ENCODE peak calls at places on chromosome 18, in ten cellular contexts. One of them, this sample, is unnamed. For H3K27me3, the result is how much of the 10 kb centered on the place peaks cover.

GRCh38 chr18:9653390-9653789 is 39.0 kb upstream of the PPP4R1 start:
- DNase-seq in transverse colon: no peak
- DNase-seq in neural progenitor cell: no peak
- DNase-seq in colonic mucosa: no peak
- DNase-seq in astrocyte: no peak
- DNase-seq in tibial artery: peak
- DNase-seq in uterus: peak
- DNase-seq in CD8-positive, alpha-beta T cell: no peak
- DNase-seq in stomach: peak
- DNase-seq in K562: no peak
- DNase-seq in this sample: no peak

GRCh38 chr18:57269756-57270534 is 82.4 kb upstream of the ST8SIA3 start:
- DNase-seq in transverse colon: no peak
- DNase-seq in neural progenitor cell: no peak
- DNase-seq in colonic mucosa: no peak
- DNase-seq in astrocyte: no peak
- DNase-seq in tibial artery: no peak
- DNase-seq in uterus: no peak
- DNase-seq in CD8-positive, alpha-beta T cell: no peak
- DNase-seq in stomach: no peak
- DNase-seq in K562: no peak
- DNase-seq in this sample: no peak

GRCh38 chr18:62637807-62638687 is 77.3 kb upstream of the PHLPP1 start:
- DNase-seq in transverse colon: peak
- DNase-seq in neural progenitor cell: peak
- DNase-seq in colonic mucosa: peak
- DNase-seq in astrocyte: no peak
- DNase-seq in tibial artery: no peak
- DNase-seq in uterus: no peak
- DNase-seq in CD8-positive, alpha-beta T cell: peak
- DNase-seq in stomach: peak
- DNase-seq in K562: peak
- DNase-seq in this sample: no peak

GRCh38 chr18:74945774-74946545 is 263.0 kb downstream of the PTGR3 start:
- DNase-seq in transverse colon: no peak
- DNase-seq in neural progenitor cell: no peak
- DNase-seq in colonic mucosa: no peak
- DNase-seq in astrocyte: peak
- DNase-seq in tibial artery: no peak
- DNase-seq in uterus: no peak
- DNase-seq in CD8-positive, alpha-beta T cell: no peak
- DNase-seq in stomach: no peak
- DNase-seq in K562: no peak
- DNase-seq in this sample: no peak

GRCh38 chr18:62037012-62037742 is 144.4 kb upstream of the RNF152 start:
- DNase-seq in transverse colon: no peak
- DNase-seq in neural progenitor cell: no peak
- DNase-seq in colonic mucosa: no peak
- DNase-seq in astrocyte: no peak
- DNase-seq in tibial artery: no peak
- DNase-seq in uterus: peak
- DNase-seq in CD8-positive, alpha-beta T cell: no peak
- DNase-seq in stomach: no peak
- DNase-seq in K562: no peak
- DNase-seq in this sample: no peak

GRCh38 chr18:48036191-48036590 is 105.7 kb upstream of the SMAD2 start:
- DNase-seq in transverse colon: no peak
- DNase-seq in neural progenitor cell: no peak
- DNase-seq in colonic mucosa: no peak
- DNase-seq in astrocyte: peak
- DNase-seq in tibial artery: peak
- DNase-seq in uterus: no peak
- DNase-seq in CD8-positive, alpha-beta T cell: no peak
- DNase-seq in stomach: peak
- DNase-seq in K562: no peak
- DNase-seq in this sample: no peak

GRCh38 chr18:31241900-31242409 is 76.0 kb upstream of the DSG1 start:
- DNase-seq in transverse colon: peak
- DNase-seq in neural progenitor cell: peak
- DNase-seq in colonic mucosa: peak
- DNase-seq in astrocyte: peak
- DNase-seq in tibial artery: no peak
- DNase-seq in uterus: no peak
- DNase-seq in CD8-positive, alpha-beta T cell: no peak
- DNase-seq in stomach: no peak
- DNase-seq in K562: peak
- DNase-seq in this sample: peak

GRCh38 chr18:49447810-49448745 is 12.4 kb downstream of the DYM start:
- DNase-seq in transverse colon: peak
- DNase-seq in neural progenitor cell: peak
- DNase-seq in colonic mucosa: peak
- DNase-seq in astrocyte: peak
- DNase-seq in tibial artery: no peak
- DNase-seq in uterus: no peak
- DNase-seq in CD8-positive, alpha-beta T cell: no peak
- DNase-seq in stomach: no peak
- DNase-seq in K562: peak
- DNase-seq in this sample: peak

GRCh38 chr18:40987581-40987980 is 967.5 kb upstream of the PIK3C3 start:
- DNase-seq in transverse colon: no peak
- DNase-seq in neural progenitor cell: peak
- DNase-seq in colonic mucosa: no peak
- DNase-seq in astrocyte: no peak
- DNase-seq in tibial artery: no peak
- DNase-seq in uterus: no peak
- DNase-seq in CD8-positive, alpha-beta T cell: no peak
- DNase-seq in stomach: no peak
- DNase-seq in K562: no peak
- DNase-seq in this sample: no peak

GRCh38 chr18:8515142-8515865 is 93.9 kb upstream of the RAB12 start:
- DNase-seq in transverse colon: no peak
- DNase-seq in neural progenitor cell: no peak
- DNase-seq in colonic mucosa: no peak
- DNase-seq in astrocyte: no peak
- DNase-seq in tibial artery: no peak
- DNase-seq in uterus: no peak
- DNase-seq in CD8-positive, alpha-beta T cell: no peak
- DNase-seq in stomach: no peak
- DNase-seq in K562: no peak
- DNase-seq in this sample: no peak

GRCh38 chr18:21183670-21184069 is 58.4 kb upstream of the GREB1L start:
- DNase-seq in transverse colon: no peak
- DNase-seq in neural progenitor cell: no peak
- DNase-seq in colonic mucosa: no peak
- DNase-seq in astrocyte: no peak
- DNase-seq in tibial artery: no peak
- DNase-seq in uterus: no peak
- DNase-seq in CD8-positive, alpha-beta T cell: no peak
- DNase-seq in stomach: no peak
- DNase-seq in K562: no peak
- DNase-seq in this sample: no peak

GRCh38 chr18:456361-456821 is 44.1 kb downstream of the COLEC12 start:
- DNase-seq in transverse colon: peak
- DNase-seq in neural progenitor cell: no peak
- DNase-seq in colonic mucosa: no peak
- DNase-seq in astrocyte: no peak
- DNase-seq in tibial artery: peak
- DNase-seq in uterus: peak
- DNase-seq in CD8-positive, alpha-beta T cell: no peak
- DNase-seq in stomach: no peak
- DNase-seq in K562: no peak
- DNase-seq in this sample: peak

GRCh38 chr18:62741118-62741566 is 25.8 kb downstream of the PHLPP1 start:
- DNase-seq in transverse colon: peak
- DNase-seq in neural progenitor cell: no peak
- DNase-seq in colonic mucosa: peak
- DNase-seq in astrocyte: peak
- DNase-seq in tibial artery: no peak
- DNase-seq in uterus: peak
- DNase-seq in CD8-positive, alpha-beta T cell: no peak
- DNase-seq in stomach: no peak
- DNase-seq in K562: peak
- DNase-seq in this sample: peak

GRCh38 chr18:13831864-13832508 is 8.0 kb downstream of the MC5R start:
- DNase-seq in transverse colon: no peak
- DNase-seq in neural progenitor cell: peak
- DNase-seq in colonic mucosa: no peak
- DNase-seq in astrocyte: no peak
- DNase-seq in tibial artery: no peak
- DNase-seq in uterus: no peak
- DNase-seq in CD8-positive, alpha-beta T cell: no peak
- DNase-seq in stomach: peak
- DNase-seq in K562: no peak
- DNase-seq in this sample: no peak
- H3K27me3 ChIP-seq in transverse colon: under half
- H3K27me3 ChIP-seq in neural progenitor cell: under half
- H3K27me3 ChIP-seq in colonic mucosa: under half
- H3K27me3 ChIP-seq in astrocyte: under half
- H3K27me3 ChIP-seq in tibial artery: under half
- H3K27me3 ChIP-seq in uterus: under half
- H3K27me3 ChIP-seq in CD8-positive, alpha-beta T cell: under half
- H3K27me3 ChIP-seq in stomach: under half
- H3K27me3 ChIP-seq in K562: under half
- H3K27me3 ChIP-seq in this sample: under half

GRCh38 chr18:63974991-63975390 is 5.1 kb downstream of the SERPINB8 start:
- DNase-seq in transverse colon: peak
- DNase-seq in neural progenitor cell: peak
- DNase-seq in colonic mucosa: peak
- DNase-seq in astrocyte: no peak
- DNase-seq in tibial artery: no peak
- DNase-seq in uterus: no peak
- DNase-seq in CD8-positive, alpha-beta T cell: no peak
- DNase-seq in stomach: no peak
- DNase-seq in K562: no peak
- DNase-seq in this sample: no peak
- TF ChIP-seq CTCF in transverse colon: peak
- TF ChIP-seq CTCF in neural progenitor cell: peak
- TF ChIP-seq CTCF in colonic mucosa: peak
- TF ChIP-seq CTCF in astrocyte: peak
- TF ChIP-seq CTCF in tibial artery: no peak
- TF ChIP-seq CTCF in uterus: no peak
- TF ChIP-seq CTCF in CD8-positive, alpha-beta T cell: no peak
- TF ChIP-seq CTCF in stomach: no peak
- TF ChIP-seq CTCF in K562: no peak
- TF ChIP-seq CTCF in this sample: no peak

DNA sequence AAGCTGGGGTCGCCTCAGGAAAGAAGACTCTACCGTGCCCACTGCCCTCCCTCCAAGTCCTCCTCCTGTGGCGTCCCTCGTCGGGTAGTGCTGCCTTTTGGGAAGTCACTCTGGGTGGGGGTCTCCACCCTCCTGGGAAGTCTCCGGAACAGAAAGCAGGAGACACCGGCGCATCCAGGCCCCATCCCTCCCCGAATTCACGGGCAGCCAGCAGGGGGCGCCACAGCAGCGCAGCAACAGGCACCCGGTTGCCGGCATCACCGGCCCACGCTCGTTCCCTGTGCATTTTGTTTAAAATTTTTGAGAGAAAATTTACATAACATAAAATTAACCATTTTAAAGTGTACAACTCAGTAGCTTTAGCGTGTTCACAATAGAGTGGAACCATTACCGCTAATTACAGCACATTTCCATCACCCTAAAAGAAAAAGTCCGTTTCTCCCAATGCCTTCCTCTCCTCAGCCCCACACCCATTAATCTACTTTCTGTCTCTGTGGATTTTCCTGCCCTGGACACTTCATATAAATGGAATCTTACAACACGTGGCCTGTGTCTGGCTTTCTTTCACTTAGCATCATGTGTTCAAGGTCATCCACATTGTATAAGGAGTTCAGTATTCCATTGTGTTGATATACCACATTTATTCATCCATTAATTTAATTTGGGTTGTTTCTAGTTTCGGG is 62.3 kb downstream of the ADNP2 start:
- DNase-seq in transverse colon: peak
- DNase-seq in neural progenitor cell: peak
- DNase-seq in colonic mucosa: peak
- DNase-seq in astrocyte: peak
- DNase-seq in tibial artery: no peak
- DNase-seq in uterus: peak
- DNase-seq in CD8-positive, alpha-beta T cell: no peak
- DNase-seq in stomach: peak
- DNase-seq in K562: peak
- DNase-seq in this sample: peak
- H3K27me3 ChIP-seq in transverse colon: under half
- H3K27me3 ChIP-seq in neural progenitor cell: under half
- H3K27me3 ChIP-seq in colonic mucosa: under half
- H3K27me3 ChIP-seq in astrocyte: under half
- H3K27me3 ChIP-seq in tibial artery: under half
- H3K27me3 ChIP-seq in uterus: under half
- H3K27me3 ChIP-seq in CD8-positive, alpha-beta T cell: under half
- H3K27me3 ChIP-seq in stomach: under half
- H3K27me3 ChIP-seq in K562: under half
- H3K27me3 ChIP-seq in this sample: under half

GRCh38 chr18:1777843-1778242 is 793.5 kb downstream of the METTL4 start:
- DNase-seq in transverse colon: no peak
- DNase-seq in neural progenitor cell: no peak
- DNase-seq in colonic mucosa: no peak
- DNase-seq in astrocyte: no peak
- DNase-seq in tibial artery: no peak
- DNase-seq in uterus: no peak
- DNase-seq in CD8-positive, alpha-beta T cell: no peak
- DNase-seq in stomach: no peak
- DNase-seq in K562: no peak
- DNase-seq in this sample: no peak

GRCh38 chr18:1784113-1784512 is 787.2 kb downstream of the METTL4 start:
- DNase-seq in transverse colon: no peak
- DNase-seq in neural progenitor cell: peak
- DNase-seq in colonic mucosa: no peak
- DNase-seq in astrocyte: no peak
- DNase-seq in tibial artery: no peak
- DNase-seq in uterus: no peak
- DNase-seq in CD8-positive, alpha-beta T cell: no peak
- DNase-seq in stomach: no peak
- DNase-seq in K562: no peak
- DNase-seq in this sample: no peak

GRCh38 chr18:1779587-1779986 is 791.7 kb downstream of the METTL4 start:
- DNase-seq in transverse colon: no peak
- DNase-seq in neural progenitor cell: no peak
- DNase-seq in colonic mucosa: no peak
- DNase-seq in astrocyte: no peak
- DNase-seq in tibial artery: no peak
- DNase-seq in uterus: no peak
- DNase-seq in CD8-positive, alpha-beta T cell: no peak
- DNase-seq in stomach: no peak
- DNase-seq in K562: no peak
- DNase-seq in this sample: no peak

GRCh38 chr18:1774261-1774660 is 797.0 kb downstream of the METTL4 start:
- DNase-seq in transverse colon: no peak
- DNase-seq in neural progenitor cell: no peak
- DNase-seq in colonic mucosa: no peak
- DNase-seq in astrocyte: no peak
- DNase-seq in tibial artery: no peak
- DNase-seq in uterus: no peak
- DNase-seq in CD8-positive, alpha-beta T cell: no peak
- DNase-seq in stomach: no peak
- DNase-seq in K562: no peak
- DNase-seq in this sample: no peak

GRCh38 chr18:1778496-1779178 is 792.7 kb downstream of the METTL4 start:
- DNase-seq in transverse colon: no peak
- DNase-seq in neural progenitor cell: no peak
- DNase-seq in colonic mucosa: no peak
- DNase-seq in astrocyte: no peak
- DNase-seq in tibial artery: no peak
- DNase-seq in uterus: no peak
- DNase-seq in CD8-positive, alpha-beta T cell: no peak
- DNase-seq in stomach: no peak
- DNase-seq in K562: no peak
- DNase-seq in this sample: no peak
- TF ChIP-seq CTCF in transverse colon: no peak
- TF ChIP-seq CTCF in neural progenitor cell: no peak
- TF ChIP-seq CTCF in colonic mucosa: no peak
- TF ChIP-seq CTCF in astrocyte: no peak
- TF ChIP-seq CTCF in tibial artery: no peak
- TF ChIP-seq CTCF in uterus: no peak
- TF ChIP-seq CTCF in CD8-positive, alpha-beta T cell: no peak
- TF ChIP-seq CTCF in stomach: no peak
- TF ChIP-seq CTCF in K562: no peak
- TF ChIP-seq CTCF in this sample: no peak